ENCODE peak calls at places on chromosomes 12 and 14, in ten cellular contexts. One of them, this sample, is unnamed.

GRCh38 chr14:91417983-91418386 is 365 bp upstream of the CCDC88C start:
- DNase-seq in stimulated activated naive CD8-positive, alpha-beta T cell treated with anti-CD3 and anti-CD28 coated beads, Interleukin-15, Interleukin-2, amounts not matched to agents 100 U/mL and 50 U/mL, for 24 hours: peak; percentile 72
- DNase-seq in NCI-H2081: peak; percentile 76
- DNase-seq in activated CD8-positive, alpha-beta memory T cell treated with anti-CD3 and anti-CD28 coated beads for 48 hours: no peak
- DNase-seq in T-helper 2 cell: peak; percentile 75
- DNase-seq in T1000: peak; percentile 53
- DNase-seq in cardiac muscle cell: peak; percentile 22
- DNase-seq in activated CD4-positive, alpha-beta T cell treated with anti-CD3 and anti-CD28 coated beads, Interleukin-2, amount 50 U/mL, for 48 hours: peak; percentile 59
- DNase-seq in astrocyte of the hippocampus: no peak
- DNase-seq in sigmoid colon: no peak
- DNase-seq in this sample: peak; percentile 93

GRCh38 chr14:71668186-71668912 is 263.9 kb upstream of the RGS6 start:
- DNase-seq in stimulated activated naive CD8-positive, alpha-beta T cell treated with anti-CD3 and anti-CD28 coated beads, Interleukin-15, Interleukin-2, amounts not matched to agents 100 U/mL and 50 U/mL, for 24 hours: no peak
- DNase-seq in NCI-H2081: no peak
- DNase-seq in activated CD8-positive, alpha-beta memory T cell treated with anti-CD3 and anti-CD28 coated beads for 48 hours: no peak
- DNase-seq in T-helper 2 cell: no peak
- DNase-seq in T1000: no peak
- DNase-seq in cardiac muscle cell: peak; percentile 72
- DNase-seq in activated CD4-positive, alpha-beta T cell treated with anti-CD3 and anti-CD28 coated beads, Interleukin-2, amount 50 U/mL, for 48 hours: no peak
- DNase-seq in astrocyte of the hippocampus: peak; percentile 40
- DNase-seq in sigmoid colon: no peak
- DNase-seq in this sample: no peak

GRCh38 chr12:47819902-47820630 is at the start of gene HDAC7:
- DNase-seq in stimulated activated naive CD8-positive, alpha-beta T cell treated with anti-CD3 and anti-CD28 coated beads, Interleukin-15, Interleukin-2, amounts not matched to agents 100 U/mL and 50 U/mL, for 24 hours: peak; percentile 79
- DNase-seq in NCI-H2081: peak; percentile 60
- DNase-seq in activated CD8-positive, alpha-beta memory T cell treated with anti-CD3 and anti-CD28 coated beads for 48 hours: no peak
- DNase-seq in T-helper 2 cell: peak; percentile 64
- DNase-seq in T1000: no peak
- DNase-seq in cardiac muscle cell: peak; percentile 95
- DNase-seq in activated CD4-positive, alpha-beta T cell treated with anti-CD3 and anti-CD28 coated beads, Interleukin-2, amount 50 U/mL, for 48 hours: peak; percentile 80
- DNase-seq in astrocyte of the hippocampus: peak; percentile 94
- DNase-seq in sigmoid colon: peak; percentile 96
- DNase-seq in this sample: peak; percentile 89

GRCh38 chr12:16603265-16603915 is 2.6 kb downstream of the LMO3 start:
- DNase-seq in stimulated activated naive CD8-positive, alpha-beta T cell treated with anti-CD3 and anti-CD28 coated beads, Interleukin-15, Interleukin-2, amounts not matched to agents 100 U/mL and 50 U/mL, for 24 hours: no peak
- DNase-seq in NCI-H2081: peak; percentile 33
- DNase-seq in activated CD8-positive, alpha-beta memory T cell treated with anti-CD3 and anti-CD28 coated beads for 48 hours: no peak
- DNase-seq in T-helper 2 cell: no peak
- DNase-seq in T1000: no peak
- DNase-seq in cardiac muscle cell: no peak
- DNase-seq in activated CD4-positive, alpha-beta T cell treated with anti-CD3 and anti-CD28 coated beads, Interleukin-2, amount 50 U/mL, for 48 hours: no peak
- DNase-seq in astrocyte of the hippocampus: peak; percentile 63
- DNase-seq in sigmoid colon: no peak
- DNase-seq in this sample: no peak

GRCh38 chr12:130832561-130833209 is 6.4 kb downstream of the STX2 start:
- DNase-seq in stimulated activated naive CD8-positive, alpha-beta T cell treated with anti-CD3 and anti-CD28 coated beads, Interleukin-15, Interleukin-2, amounts not matched to agents 100 U/mL and 50 U/mL, for 24 hours: no peak
- DNase-seq in NCI-H2081: no peak
- DNase-seq in activated CD8-positive, alpha-beta memory T cell treated with anti-CD3 and anti-CD28 coated beads for 48 hours: no peak
- DNase-seq in T-helper 2 cell: no peak
- DNase-seq in T1000: no peak
- DNase-seq in cardiac muscle cell: peak; percentile 62
- DNase-seq in activated CD4-positive, alpha-beta T cell treated with anti-CD3 and anti-CD28 coated beads, Interleukin-2, amount 50 U/mL, for 48 hours: no peak
- DNase-seq in astrocyte of the hippocampus: no peak
- DNase-seq in sigmoid colon: no peak
- DNase-seq in this sample: no peak

GRCh38 chr12:63816031-63816430 is 28.5 kb upstream of the SRGAP1 start:
- DNase-seq in stimulated activated naive CD8-positive, alpha-beta T cell treated with anti-CD3 and anti-CD28 coated beads, Interleukin-15, Interleukin-2, amounts not matched to agents 100 U/mL and 50 U/mL, for 24 hours: no peak
- DNase-seq in NCI-H2081: no peak
- DNase-seq in activated CD8-positive, alpha-beta memory T cell treated with anti-CD3 and anti-CD28 coated beads for 48 hours: no peak
- DNase-seq in T-helper 2 cell: no peak
- DNase-seq in T1000: no peak
- DNase-seq in cardiac muscle cell: no peak
- DNase-seq in activated CD4-positive, alpha-beta T cell treated with anti-CD3 and anti-CD28 coated beads, Interleukin-2, amount 50 U/mL, for 48 hours: no peak
- DNase-seq in astrocyte of the hippocampus: no peak
- DNase-seq in sigmoid colon: no peak
- DNase-seq in this sample: no peak

GRCh38 chr12:119803391-119803791 is 73.7 kb downstream of the CIT start:
- DNase-seq in stimulated activated naive CD8-positive, alpha-beta T cell treated with anti-CD3 and anti-CD28 coated beads, Interleukin-15, Interleukin-2, amounts not matched to agents 100 U/mL and 50 U/mL, for 24 hours: no peak
- DNase-seq in NCI-H2081: no peak
- DNase-seq in activated CD8-positive, alpha-beta memory T cell treated with anti-CD3 and anti-CD28 coated beads for 48 hours: no peak
- DNase-seq in T-helper 2 cell: no peak
- DNase-seq in T1000: no peak
- DNase-seq in cardiac muscle cell: peak; percentile 69
- DNase-seq in activated CD4-positive, alpha-beta T cell treated with anti-CD3 and anti-CD28 coated beads, Interleukin-2, amount 50 U/mL, for 48 hours: no peak
- DNase-seq in astrocyte of the hippocampus: peak; percentile 82
- DNase-seq in sigmoid colon: no peak
- DNase-seq in this sample: no peak

GRCh38 chr14:90940318-90940962 is 120.0 kb downstream of the RPS6KA5 start:
- DNase-seq in stimulated activated naive CD8-positive, alpha-beta T cell treated with anti-CD3 and anti-CD28 coated beads, Interleukin-15, Interleukin-2, amounts not matched to agents 100 U/mL and 50 U/mL, for 24 hours: no peak
- DNase-seq in NCI-H2081: no peak
- DNase-seq in activated CD8-positive, alpha-beta memory T cell treated with anti-CD3 and anti-CD28 coated beads for 48 hours: no peak
- DNase-seq in T-helper 2 cell: no peak
- DNase-seq in T1000: no peak
- DNase-seq in cardiac muscle cell: no peak
- DNase-seq in activated CD4-positive, alpha-beta T cell treated with anti-CD3 and anti-CD28 coated beads, Interleukin-2, amount 50 U/mL, for 48 hours: no peak
- DNase-seq in astrocyte of the hippocampus: no peak
- DNase-seq in sigmoid colon: no peak
- DNase-seq in this sample: no peak

GRCh38 chr12:68919581-68920239 is 13.3 kb downstream of the CPM start:
- DNase-seq in stimulated activated naive CD8-positive, alpha-beta T cell treated with anti-CD3 and anti-CD28 coated beads, Interleukin-15, Interleukin-2, amounts not matched to agents 100 U/mL and 50 U/mL, for 24 hours: peak; percentile 27
- DNase-seq in NCI-H2081: no peak
- DNase-seq in activated CD8-positive, alpha-beta memory T cell treated with anti-CD3 and anti-CD28 coated beads for 48 hours: no peak
- DNase-seq in T-helper 2 cell: no peak
- DNase-seq in T1000: no peak
- DNase-seq in cardiac muscle cell: peak; percentile 57
- DNase-seq in activated CD4-positive, alpha-beta T cell treated with anti-CD3 and anti-CD28 coated beads, Interleukin-2, amount 50 U/mL, for 48 hours: peak; percentile 29
- DNase-seq in astrocyte of the hippocampus: no peak
- DNase-seq in sigmoid colon: no peak
- DNase-seq in this sample: no peak

GRCh38 chr12:82740129-82741000 is 53.7 kb downstream of the TMTC2 start:
- DNase-seq in stimulated activated naive CD8-positive, alpha-beta T cell treated with anti-CD3 and anti-CD28 coated beads, Interleukin-15, Interleukin-2, amounts not matched to agents 100 U/mL and 50 U/mL, for 24 hours: no peak
- DNase-seq in NCI-H2081: no peak
- DNase-seq in activated CD8-positive, alpha-beta memory T cell treated with anti-CD3 and anti-CD28 coated beads for 48 hours: no peak
- DNase-seq in T-helper 2 cell: no peak
- DNase-seq in T1000: peak; percentile 8
- DNase-seq in cardiac muscle cell: peak; percentile 71
- DNase-seq in activated CD4-positive, alpha-beta T cell treated with anti-CD3 and anti-CD28 coated beads, Interleukin-2, amount 50 U/mL, for 48 hours: no peak
- DNase-seq in astrocyte of the hippocampus: peak; percentile 88
- DNase-seq in sigmoid colon: no peak
- DNase-seq in this sample: no peak

GRCh38 chr12:6377667-6377994 is 2.3 kb upstream of the SCNN1A start:
- DNase-seq in stimulated activated naive CD8-positive, alpha-beta T cell treated with anti-CD3 and anti-CD28 coated beads, Interleukin-15, Interleukin-2, amounts not matched to agents 100 U/mL and 50 U/mL, for 24 hours: no peak
- DNase-seq in NCI-H2081: no peak
- DNase-seq in activated CD8-positive, alpha-beta memory T cell treated with anti-CD3 and anti-CD28 coated beads for 48 hours: no peak
- DNase-seq in T-helper 2 cell: no peak
- DNase-seq in T1000: no peak
- DNase-seq in cardiac muscle cell: no peak
- DNase-seq in activated CD4-positive, alpha-beta T cell treated with anti-CD3 and anti-CD28 coated beads, Interleukin-2, amount 50 U/mL, for 48 hours: no peak
- DNase-seq in astrocyte of the hippocampus: peak; percentile 79
- DNase-seq in sigmoid colon: peak; percentile 62
- DNase-seq in this sample: no peak

GRCh38 chr12:45670339-45671065 is 59.0 kb upstream of the ARID2 start:
- DNase-seq in stimulated activated naive CD8-positive, alpha-beta T cell treated with anti-CD3 and anti-CD28 coated beads, Interleukin-15, Interleukin-2, amounts not matched to agents 100 U/mL and 50 U/mL, for 24 hours: no peak
- DNase-seq in NCI-H2081: no peak
- DNase-seq in activated CD8-positive, alpha-beta memory T cell treated with anti-CD3 and anti-CD28 coated beads for 48 hours: no peak
- DNase-seq in T-helper 2 cell: peak; percentile 29
- DNase-seq in T1000: no peak
- DNase-seq in cardiac muscle cell: peak; percentile 52
- DNase-seq in activated CD4-positive, alpha-beta T cell treated with anti-CD3 and anti-CD28 coated beads, Interleukin-2, amount 50 U/mL, for 48 hours: no peak
- DNase-seq in astrocyte of the hippocampus: no peak
- DNase-seq in sigmoid colon: no peak
- DNase-seq in this sample: no peak

GRCh38 chr14:99595524-99595923 is 8.5 kb downstream of the CCDC85C start:
- DNase-seq in stimulated activated naive CD8-positive, alpha-beta T cell treated with anti-CD3 and anti-CD28 coated beads, Interleukin-15, Interleukin-2, amounts not matched to agents 100 U/mL and 50 U/mL, for 24 hours: no peak
- DNase-seq in NCI-H2081: no peak
- DNase-seq in activated CD8-positive, alpha-beta memory T cell treated with anti-CD3 and anti-CD28 coated beads for 48 hours: no peak
- DNase-seq in T-helper 2 cell: no peak
- DNase-seq in T1000: no peak
- DNase-seq in cardiac muscle cell: no peak
- DNase-seq in activated CD4-positive, alpha-beta T cell treated with anti-CD3 and anti-CD28 coated beads, Interleukin-2, amount 50 U/mL, for 48 hours: no peak
- DNase-seq in astrocyte of the hippocampus: no peak
- DNase-seq in sigmoid colon: no peak
- DNase-seq in this sample: no peak

GRCh38 chr12:86931714-86932113 is 675.5 kb upstream of the MGAT4C start:
- DNase-seq in stimulated activated naive CD8-positive, alpha-beta T cell treated with anti-CD3 and anti-CD28 coated beads, Interleukin-15, Interleukin-2, amounts not matched to agents 100 U/mL and 50 U/mL, for 24 hours: no peak
- DNase-seq in NCI-H2081: no peak
- DNase-seq in activated CD8-positive, alpha-beta memory T cell treated with anti-CD3 and anti-CD28 coated beads for 48 hours: no peak
- DNase-seq in T-helper 2 cell: no peak
- DNase-seq in T1000: no peak
- DNase-seq in cardiac muscle cell: no peak
- DNase-seq in activated CD4-positive, alpha-beta T cell treated with anti-CD3 and anti-CD28 coated beads, Interleukin-2, amount 50 U/mL, for 48 hours: no peak
- DNase-seq in astrocyte of the hippocampus: no peak
- DNase-seq in sigmoid colon: no peak
- DNase-seq in this sample: no peak

GRCh38 chr12:11794751-11795150 is 145.3 kb downstream of the ETV6 start:
- DNase-seq in stimulated activated naive CD8-positive, alpha-beta T cell treated with anti-CD3 and anti-CD28 coated beads, Interleukin-15, Interleukin-2, amounts not matched to agents 100 U/mL and 50 U/mL, for 24 hours: no peak
- DNase-seq in NCI-H2081: no peak
- DNase-seq in activated CD8-positive, alpha-beta memory T cell treated with anti-CD3 and anti-CD28 coated beads for 48 hours: no peak
- DNase-seq in T-helper 2 cell: no peak
- DNase-seq in T1000: no peak
- DNase-seq in cardiac muscle cell: no peak
- DNase-seq in activated CD4-positive, alpha-beta T cell treated with anti-CD3 and anti-CD28 coated beads, Interleukin-2, amount 50 U/mL, for 48 hours: no peak
- DNase-seq in astrocyte of the hippocampus: no peak
- DNase-seq in sigmoid colon: no peak
- DNase-seq in this sample: no peak

This sample was measured in D341Med.